ENCODE peak calls at places on chromosomes 1 and 21, in nine cellular contexts. M, H, O, X, K, A, Y, C and B are unnamed samples.

GRCh38 chr1:46186076-46186475 is 9.8 kb upstream of the P3R3URF start:
- DNase-seq in X (no peak), A (no peak), Y (no peak), H (no peak), C (no peak), O (no peak), K (no peak), M (no peak), B (no peak)

GRCh38 chr21:39927304-39927886 is 60.2 kb downstream of the PCP4 start:
- DNase-seq in H (no peak), C (no peak), A (no peak), X (no peak), Y (no peak), O (no peak), M (no peak), K (no peak), B (no peak)

GRCh38 chr1:104163912-104164476 is 414.3 kb downstream of the AMY1C start:
- DNase-seq in O (peak; percentile 3), M (no peak), A (no peak), X (no peak), C (no peak), K (no peak), H (no peak), Y (no peak), B (no peak)

GRCh38 chr1:64186138-64186897 is 17.1 kb upstream of the UBE2U start:
- DNase-seq in X (no peak), H (no peak), C (no peak), M (no peak), O (no peak), A (no peak), Y (no peak), K (no peak), B (peak; percentile 53)

GRCh38 chr1:155051777-155052398 is 772 bp downstream of the ADAM15 start:
- DNase-seq in C (peak; percentile 23), X (peak; percentile 75), K (peak; percentile 85), H (no peak), A (peak; percentile 44), Y (no peak), M (peak; percentile 54), O (peak; percentile 60), B (peak; percentile 74)

GRCh38 chr1:171666114-171666769 is 13.8 kb upstream of the MYOC start:
- DNase-seq in H (no peak), X (no peak), A (no peak), O (no peak), Y (no peak), M (no peak), K (peak; percentile 73), C (no peak), B (no peak)

GRCh38 chr1:11838349-11839272 is 9.0 kb downstream of the NPPA start:
- DNase-seq in X (peak; percentile 81), M (peak; percentile 73), C (peak; percentile 56), K (peak; percentile 86), H (peak; percentile 46), A (peak; percentile 76), Y (peak; percentile 81), O (peak; percentile 68), B (peak; percentile 69)

GRCh38 chr1:70314706-70315304 is 39.7 kb downstream of the ANKRD13C start:
- DNase-seq in O (no peak), Y (no peak), K (no peak), M (peak; percentile 27), X (no peak), C (no peak), A (no peak), H (no peak), B (no peak)

GRCh38 chr1:154413177-154413576 is 8.0 kb downstream of the IL6R start:
- DNase-seq in A (no peak), O (no peak), Y (no peak), M (no peak), X (no peak), C (no peak), H (no peak), K (no peak), B (no peak)

GRCh38 chr1:168709896-168710305 is 19.1 kb downstream of the DPT start:
- DNase-seq in H (no peak), A (no peak), M (no peak), O (peak; percentile 12), X (no peak), K (no peak), C (peak; percentile 45), Y (no peak), B (no peak)

DNA sequence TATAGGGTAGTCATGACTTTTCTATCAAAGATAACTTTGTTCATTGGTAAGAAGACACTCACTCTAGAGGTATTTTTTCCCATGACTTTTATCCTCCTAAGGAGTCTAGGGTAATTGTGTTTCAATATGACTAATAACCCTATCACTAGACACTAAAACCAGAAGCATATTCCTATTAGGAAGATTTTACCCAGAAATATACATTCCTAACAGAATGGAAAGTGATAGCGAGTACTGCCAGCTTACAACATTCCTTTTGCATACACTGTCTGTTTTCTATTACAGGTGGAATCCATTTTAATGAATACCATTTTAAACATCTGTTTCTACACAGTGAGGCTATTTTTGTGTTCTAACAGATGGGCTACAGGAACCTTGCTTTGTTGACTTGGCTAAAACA is 31.4 kb upstream of the C1orf185 start:
- DNase-seq in C (no peak), O (no peak), H (no peak), M (no peak), A (no peak), X (no peak), Y (no peak), K (no peak), B (no peak)
- TF ChIP-seq CTCF in C (no peak), O (no peak), H (no peak), M (no peak), A (no peak), X (no peak), Y (no peak), K (no peak), B (no peak)

GRCh38 chr21:24045775-24046215 is 1561.5 kb downstream of the MRPL39 start:
- DNase-seq in C (peak; percentile 48), Y (peak; percentile 34), O (peak; percentile 60), H (peak; percentile 33), K (peak; percentile 70), M (peak; percentile 1), A (peak; percentile 14), X (peak; percentile 20), B (peak; percentile 66)
- TF ChIP-seq CTCF in C (no peak), Y (peak; percentile 31), O (peak; percentile 81), H (no peak), K (no peak), M (peak; percentile 25), A (no peak), X (no peak), B (peak; percentile 48)

GRCh38 chr1:17632541-17633193 is 93.2 kb downstream of the ARHGEF10L start:
- DNase-seq in A (no peak), K (no peak), H (no peak), X (no peak), O (no peak), M (no peak), Y (no peak), C (no peak), B (no peak)
- TF ChIP-seq CTCF in A (no peak), K (no peak), H (no peak), X (no peak), O (no peak), M (no peak), Y (no peak), C (no peak), B (no peak)

GRCh38 chr1:68383092-68383491 is 66.7 kb downstream of the RPE65 start:
- DNase-seq in X (no peak), K (no peak), O (no peak), M (no peak), Y (no peak), A (no peak), H (no peak), C (no peak), B (no peak)

GRCh38 chr1:68379085-68379478 is 70.7 kb downstream of the RPE65 start:
- DNase-seq in C (peak; percentile 42), A (no peak), H (no peak), M (no peak), X (no peak), O (no peak), K (no peak), Y (no peak), B (no peak)

GRCh38 chr1:68384321-68384813 is 65.4 kb downstream of the RPE65 start:
- DNase-seq in A (no peak), Y (no peak), C (peak; percentile 98), X (no peak), M (no peak), K (no peak), H (no peak), O (peak; percentile 2), B (no peak)

DNA sequence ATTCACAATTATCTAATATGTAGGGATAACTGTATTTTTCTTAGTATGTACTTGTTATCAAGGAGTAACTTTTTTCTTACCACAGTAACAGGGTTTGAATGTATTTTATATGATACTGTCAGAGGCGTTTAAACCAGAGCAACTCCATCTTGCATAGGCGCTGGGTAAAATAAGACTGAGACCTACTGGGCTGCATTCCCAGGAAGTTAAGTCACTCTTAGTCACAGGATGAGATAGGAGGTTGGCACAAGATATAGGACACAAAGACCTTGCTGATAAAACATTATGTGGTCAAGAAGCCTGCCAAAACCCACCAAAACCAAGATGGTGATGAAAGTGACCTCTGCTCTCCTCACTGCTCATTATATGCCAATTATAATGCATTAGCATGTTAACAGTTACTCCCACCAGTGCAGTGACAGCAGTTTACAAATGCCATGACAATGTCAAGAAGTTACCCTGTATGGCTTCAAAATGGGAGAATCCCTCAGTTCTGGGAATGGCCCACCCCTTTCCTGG is 64.8 kb downstream of the RPE65 start:
- DNase-seq in H (no peak), C (peak; percentile 42), A (no peak), M (no peak), O (no peak), X (no peak), K (no peak), Y (no peak), B (no peak)
- TF ChIP-seq CTCF in H (no peak), C (no peak), A (no peak), M (no peak), O (no peak), X (no peak), K (no peak), Y (no peak), B (no peak)

DNA sequence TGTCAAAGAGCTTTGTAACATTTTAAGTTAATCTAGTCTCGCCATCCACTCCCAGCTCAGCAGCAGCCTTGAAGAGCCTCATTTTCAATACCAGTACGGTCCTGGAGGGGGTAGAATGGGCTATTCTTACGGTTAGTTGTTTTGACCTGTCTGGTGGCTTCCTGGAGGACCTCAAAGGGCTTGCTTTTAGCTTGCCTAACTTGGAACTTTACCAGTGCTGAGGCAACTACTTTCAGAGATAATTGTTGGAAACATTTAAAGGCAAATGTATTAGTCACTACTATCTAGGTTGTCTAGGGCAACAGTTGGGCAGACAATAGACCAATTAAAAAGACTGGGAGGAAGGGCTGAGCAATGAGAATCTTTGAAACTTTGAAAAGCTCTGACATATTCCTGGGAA is 56.0 kb downstream of the TTLL7 start:
- DNase-seq in C (no peak), X (no peak), H (no peak), M (peak; percentile 15), A (no peak), Y (no peak), K (no peak), O (no peak), B (no peak)
- TF ChIP-seq CTCF in C (no peak), X (no peak), H (no peak), M (peak; percentile 11), A (no peak), Y (no peak), K (no peak), O (no peak), B (no peak)

GRCh38 chr1:72557446-72558049 is 275.2 kb upstream of the NEGR1 start:
- DNase-seq in C (no peak), M (peak; percentile 56), Y (peak; percentile 3), X (no peak), K (no peak), O (peak; percentile 25), A (no peak), H (no peak), B (no peak)
- TF ChIP-seq CTCF in C (peak; percentile 14), M (peak; percentile 50), Y (no peak), X (no peak), K (no peak), O (peak; percentile 30), A (no peak), H (no peak), B (peak; percentile 57)

GRCh38 chr1:4447778-4448360 is 206.5 kb upstream of the AJAP1 start:
- DNase-seq in K (no peak), H (no peak), X (no peak), O (no peak), M (peak; percentile 46), Y (no peak), C (no peak), A (no peak), B (no peak)
- TF ChIP-seq CTCF in K (no peak), H (no peak), X (no peak), O (no peak), M (no peak), Y (no peak), C (no peak), A (no peak), B (no peak)